ENCODE peak calls at places on chromosomes 2 and 18, in seven cellular contexts. H is dorsolateral prefrontal cortex; L is retina; Y is upper lobe of right lung; B is activated CD4-positive, alpha-beta T cell treated with anti-CD3 and anti-CD28 coated beads for 48 hours; G is NCI-H1092 treated with DMSO at 0.1 percent for 48 hours; J is EL. V is an unnamed sample.

GRCh38 chr18:3816601-3817363 is 366.8 kb downstream of the TGIF1 start:
- DNase-seq in H (no peak), L (no peak), Y (no peak), B (no peak), G (no peak), J (peak; percentile 96), V (peak; percentile 98)

GRCh38 chr2:203549406-203549805 is 14.3 kb upstream of the RAPH1 start:
- DNase-seq in H (no peak), L (no peak), Y (no peak), B (no peak), G (no peak), J (no peak), V (no peak)

GRCh38 chr2:234304945-234305344 is 191.9 kb downstream of the ARL4C start:
- DNase-seq in H (no peak), L (peak; percentile 44), Y (no peak), B (no peak), G (no peak), J (peak; percentile 56), V (peak; percentile 54)

GRCh38 chr2:72012886-72013574 is 134.6 kb downstream of the CYP26B1 start:
- DNase-seq in H (no peak), L (no peak), Y (peak; percentile 45), B (no peak), G (no peak), J (no peak), V (no peak)

GRCh38 chr18:24267878-24268277 is 129.0 kb downstream of the CABYR start:
- DNase-seq in H (no peak), L (no peak), Y (no peak), B (no peak), G (no peak), J (no peak), V (no peak)

GRCh38 chr2:77519888-77520506 is 2.2 kb downstream of the LRRTM4 start:
- DNase-seq in H (no peak), L (no peak), Y (no peak), B (no peak), G (no peak), J (no peak), V (no peak)

GRCh38 chr18:79705272-79705671 is 25.7 kb downstream of the CTDP1 start:
- DNase-seq in H (no peak), L (no peak), Y (no peak), B (no peak), G (no peak), J (no peak), V (no peak)

GRCh38 chr2:46036929-46037328 is 260.3 kb upstream of the EPAS1 start:
- DNase-seq in H (no peak), L (no peak), Y (no peak), B (no peak), G (no peak), J (peak; percentile 81), V (no peak)

GRCh38 chr2:32680937-32681336 is 53.1 kb downstream of the TTC27 start:
- DNase-seq in H (no peak), L (no peak), Y (no peak), B (no peak), G (no peak), J (no peak), V (no peak)

GRCh38 chr2:3751832-3752231 is 48.5 kb downstream of the DCDC2C start:
- DNase-seq in H (no peak), L (no peak), Y (no peak), B (no peak), G (no peak), J (no peak), V (no peak)

GRCh38 chr2:794554-795244 is 117.5 kb upstream of the TMEM18 start:
- DNase-seq in H (peak; percentile 54), L (no peak), Y (no peak), B (no peak), G (no peak), J (no peak), V (no peak)

GRCh38 chr18:68735498-68736343 is 20.8 kb upstream of the TMX3 start:
- DNase-seq in H (no peak), L (peak; percentile 32), Y (no peak), B (no peak), G (peak; percentile 62), J (peak; percentile 61), V (peak; percentile 69)

GRCh38 chr2:216370961-216371633 is 1.2 kb downstream of the MARCHF4 start:
- DNase-seq in H (no peak), L (peak; percentile 65), Y (no peak), B (no peak), G (peak; percentile 15), J (peak; percentile 34), V (no peak)

GRCh38 chr2:52956115-52956514 is 811.5 kb upstream of the CHAC2 start:
- DNase-seq in H (no peak), L (no peak), Y (no peak), B (no peak), G (no peak), J (no peak), V (no peak)